ENCODE peak calls at places on chromosomes 6 and 20, in ten cellular contexts. One of them, this sample, is unnamed.

GRCh38 chr20:52655365-52655764 is 316.8 kb upstream of the TSHZ2 start:
- DNase-seq in GM20000: no peak
- DNase-seq in activated CD4-positive, alpha-beta T cell treated with anti-CD3 and anti-CD28 coated beads, Interleukin-2, amount 50 U/mL, for 1 hour: no peak
- DNase-seq in choroid plexus epithelial cell: no peak
- DNase-seq in CD8-positive, alpha-beta T cell: no peak
- DNase-seq in progenitor cell of endocrine pancreas: no peak
- DNase-seq in NCI-H1105: no peak
- DNase-seq in T-helper 2 cell: no peak
- DNase-seq in NCI-H1694: no peak
- DNase-seq in Peyer's patch: no peak
- DNase-seq in this sample: no peak

GRCh38 chr6:83430606-83431544 is at the start of gene ME1:
- DNase-seq in GM20000: peak; percentile 86
- DNase-seq in activated CD4-positive, alpha-beta T cell treated with anti-CD3 and anti-CD28 coated beads, Interleukin-2, amount 50 U/mL, for 1 hour: peak; percentile 1
- DNase-seq in choroid plexus epithelial cell: peak; percentile 77
- DNase-seq in CD8-positive, alpha-beta T cell: peak; percentile 9
- DNase-seq in progenitor cell of endocrine pancreas: peak; percentile 52
- DNase-seq in NCI-H1105: no peak
- DNase-seq in T-helper 2 cell: no peak
- DNase-seq in NCI-H1694: no peak
- DNase-seq in Peyer's patch: peak; percentile 86
- DNase-seq in this sample: peak; percentile 52

GRCh38 chr6:134739299-134740090 is 210.4 kb downstream of the ALDH8A1 start:
- DNase-seq in GM20000: no peak
- DNase-seq in activated CD4-positive, alpha-beta T cell treated with anti-CD3 and anti-CD28 coated beads, Interleukin-2, amount 50 U/mL, for 1 hour: no peak
- DNase-seq in choroid plexus epithelial cell: peak; percentile 65
- DNase-seq in CD8-positive, alpha-beta T cell: no peak
- DNase-seq in progenitor cell of endocrine pancreas: no peak
- DNase-seq in NCI-H1105: peak; percentile 81
- DNase-seq in T-helper 2 cell: no peak
- DNase-seq in NCI-H1694: no peak
- DNase-seq in Peyer's patch: no peak
- DNase-seq in this sample: no peak

GRCh38 chr6:33208089-33208967 is at the start of gene RING1:
- DNase-seq in GM20000: peak; percentile 97
- DNase-seq in activated CD4-positive, alpha-beta T cell treated with anti-CD3 and anti-CD28 coated beads, Interleukin-2, amount 50 U/mL, for 1 hour: peak; percentile 85
- DNase-seq in choroid plexus epithelial cell: peak; percentile 75
- DNase-seq in CD8-positive, alpha-beta T cell: peak; percentile 79
- DNase-seq in progenitor cell of endocrine pancreas: peak; percentile 67
- DNase-seq in NCI-H1105: peak; percentile 52
- DNase-seq in T-helper 2 cell: peak; percentile 79
- DNase-seq in NCI-H1694: peak; percentile 18
- DNase-seq in Peyer's patch: peak; percentile 95
- DNase-seq in this sample: no peak

GRCh38 chr20:46991850-46992639 is 97.4 kb downstream of the EYA2 start:
- DNase-seq in GM20000: no peak
- DNase-seq in activated CD4-positive, alpha-beta T cell treated with anti-CD3 and anti-CD28 coated beads, Interleukin-2, amount 50 U/mL, for 1 hour: no peak
- DNase-seq in choroid plexus epithelial cell: no peak
- DNase-seq in CD8-positive, alpha-beta T cell: no peak
- DNase-seq in progenitor cell of endocrine pancreas: no peak
- DNase-seq in NCI-H1105: no peak
- DNase-seq in T-helper 2 cell: no peak
- DNase-seq in NCI-H1694: no peak
- DNase-seq in Peyer's patch: no peak
- DNase-seq in this sample: no peak

GRCh38 chr20:32018269-32019155 is 8.3 kb downstream of the CCM2L start:
- DNase-seq in GM20000: peak; percentile 81
- DNase-seq in activated CD4-positive, alpha-beta T cell treated with anti-CD3 and anti-CD28 coated beads, Interleukin-2, amount 50 U/mL, for 1 hour: peak; percentile 44
- DNase-seq in choroid plexus epithelial cell: no peak
- DNase-seq in CD8-positive, alpha-beta T cell: peak; percentile 20
- DNase-seq in progenitor cell of endocrine pancreas: peak; percentile 96
- DNase-seq in NCI-H1105: peak; percentile 97
- DNase-seq in T-helper 2 cell: no peak
- DNase-seq in NCI-H1694: no peak
- DNase-seq in Peyer's patch: peak; percentile 78
- DNase-seq in this sample: no peak

GRCh38 chr20:62900692-62901584 is 25.4 kb downstream of the DIDO1 start:
- DNase-seq in GM20000: no peak
- DNase-seq in activated CD4-positive, alpha-beta T cell treated with anti-CD3 and anti-CD28 coated beads, Interleukin-2, amount 50 U/mL, for 1 hour: no peak
- DNase-seq in choroid plexus epithelial cell: no peak
- DNase-seq in CD8-positive, alpha-beta T cell: no peak
- DNase-seq in progenitor cell of endocrine pancreas: no peak
- DNase-seq in NCI-H1105: peak; percentile 50
- DNase-seq in T-helper 2 cell: no peak
- DNase-seq in NCI-H1694: no peak
- DNase-seq in Peyer's patch: no peak
- DNase-seq in this sample: no peak

GRCh38 chr20:22582960-22583772 is 1.2 kb downstream of the FOXA2 start:
- DNase-seq in GM20000: no peak
- DNase-seq in activated CD4-positive, alpha-beta T cell treated with anti-CD3 and anti-CD28 coated beads, Interleukin-2, amount 50 U/mL, for 1 hour: no peak
- DNase-seq in choroid plexus epithelial cell: no peak
- DNase-seq in CD8-positive, alpha-beta T cell: no peak
- DNase-seq in progenitor cell of endocrine pancreas: peak; percentile 29
- DNase-seq in NCI-H1105: peak; percentile 27
- DNase-seq in T-helper 2 cell: no peak
- DNase-seq in NCI-H1694: no peak
- DNase-seq in Peyer's patch: no peak
- DNase-seq in this sample: no peak

GRCh38 chr20:4656491-4656890 is 65.2 kb upstream of the PRND start:
- DNase-seq in GM20000: no peak
- DNase-seq in activated CD4-positive, alpha-beta T cell treated with anti-CD3 and anti-CD28 coated beads, Interleukin-2, amount 50 U/mL, for 1 hour: no peak
- DNase-seq in choroid plexus epithelial cell: no peak
- DNase-seq in CD8-positive, alpha-beta T cell: no peak
- DNase-seq in progenitor cell of endocrine pancreas: no peak
- DNase-seq in NCI-H1105: no peak
- DNase-seq in T-helper 2 cell: no peak
- DNase-seq in NCI-H1694: no peak
- DNase-seq in Peyer's patch: no peak
- DNase-seq in this sample: no peak

GRCh38 chr6:133348846-133349245 is 107.7 kb downstream of the EYA4 start:
- DNase-seq in GM20000: no peak
- DNase-seq in activated CD4-positive, alpha-beta T cell treated with anti-CD3 and anti-CD28 coated beads, Interleukin-2, amount 50 U/mL, for 1 hour: no peak
- DNase-seq in choroid plexus epithelial cell: no peak
- DNase-seq in CD8-positive, alpha-beta T cell: no peak
- DNase-seq in progenitor cell of endocrine pancreas: no peak
- DNase-seq in NCI-H1105: no peak
- DNase-seq in T-helper 2 cell: no peak
- DNase-seq in NCI-H1694: no peak
- DNase-seq in Peyer's patch: no peak
- DNase-seq in this sample: no peak

GRCh38 chr6:148414836-148415235 is 72.2 kb downstream of the SASH1 start:
- DNase-seq in GM20000: no peak
- DNase-seq in activated CD4-positive, alpha-beta T cell treated with anti-CD3 and anti-CD28 coated beads, Interleukin-2, amount 50 U/mL, for 1 hour: no peak
- DNase-seq in choroid plexus epithelial cell: peak; percentile 81
- DNase-seq in CD8-positive, alpha-beta T cell: no peak
- DNase-seq in progenitor cell of endocrine pancreas: no peak
- DNase-seq in NCI-H1105: no peak
- DNase-seq in T-helper 2 cell: no peak
- DNase-seq in NCI-H1694: no peak
- DNase-seq in Peyer's patch: no peak
- DNase-seq in this sample: no peak

GRCh38 chr6:1222426-1223311 is 89.2 kb upstream of the FOXQ1 start:
- DNase-seq in GM20000: no peak
- DNase-seq in activated CD4-positive, alpha-beta T cell treated with anti-CD3 and anti-CD28 coated beads, Interleukin-2, amount 50 U/mL, for 1 hour: no peak
- DNase-seq in choroid plexus epithelial cell: no peak
- DNase-seq in CD8-positive, alpha-beta T cell: no peak
- DNase-seq in progenitor cell of endocrine pancreas: no peak
- DNase-seq in NCI-H1105: no peak
- DNase-seq in T-helper 2 cell: no peak
- DNase-seq in NCI-H1694: no peak
- DNase-seq in Peyer's patch: no peak
- DNase-seq in this sample: no peak

GRCh38 chr6:34773906-34774305 is 16.6 kb downstream of the SNRPC start:
- DNase-seq in GM20000: no peak
- DNase-seq in activated CD4-positive, alpha-beta T cell treated with anti-CD3 and anti-CD28 coated beads, Interleukin-2, amount 50 U/mL, for 1 hour: no peak
- DNase-seq in choroid plexus epithelial cell: no peak
- DNase-seq in CD8-positive, alpha-beta T cell: no peak
- DNase-seq in progenitor cell of endocrine pancreas: no peak
- DNase-seq in NCI-H1105: no peak
- DNase-seq in T-helper 2 cell: no peak
- DNase-seq in NCI-H1694: no peak
- DNase-seq in Peyer's patch: no peak
- DNase-seq in this sample: no peak

GRCh38 chr6:71410681-71411080 is 122.1 kb downstream of the OGFRL1 start:
- DNase-seq in GM20000: no peak
- DNase-seq in activated CD4-positive, alpha-beta T cell treated with anti-CD3 and anti-CD28 coated beads, Interleukin-2, amount 50 U/mL, for 1 hour: no peak
- DNase-seq in choroid plexus epithelial cell: peak; percentile 83
- DNase-seq in CD8-positive, alpha-beta T cell: no peak
- DNase-seq in progenitor cell of endocrine pancreas: no peak
- DNase-seq in NCI-H1105: no peak
- DNase-seq in T-helper 2 cell: no peak
- DNase-seq in NCI-H1694: no peak
- DNase-seq in Peyer's patch: no peak
- DNase-seq in this sample: no peak

GRCh38 chr6:30942338-30943060 is 1.7 kb downstream of the MUCL3 start:
- DNase-seq in GM20000: no peak
- DNase-seq in activated CD4-positive, alpha-beta T cell treated with anti-CD3 and anti-CD28 coated beads, Interleukin-2, amount 50 U/mL, for 1 hour: no peak
- DNase-seq in choroid plexus epithelial cell: peak; percentile 92
- DNase-seq in CD8-positive, alpha-beta T cell: no peak
- DNase-seq in progenitor cell of endocrine pancreas: peak; percentile 65
- DNase-seq in NCI-H1105: no peak
- DNase-seq in T-helper 2 cell: no peak
- DNase-seq in NCI-H1694: no peak
- DNase-seq in Peyer's patch: peak; percentile 81
- DNase-seq in this sample: peak; percentile 79

GRCh38 chr6:141117869-141118268 is 1014.9 kb upstream of the GJE1 start:
- DNase-seq in GM20000: no peak
- DNase-seq in activated CD4-positive, alpha-beta T cell treated with anti-CD3 and anti-CD28 coated beads, Interleukin-2, amount 50 U/mL, for 1 hour: no peak
- DNase-seq in choroid plexus epithelial cell: peak; percentile 50
- DNase-seq in CD8-positive, alpha-beta T cell: no peak
- DNase-seq in progenitor cell of endocrine pancreas: no peak
- DNase-seq in NCI-H1105: no peak
- DNase-seq in T-helper 2 cell: no peak
- DNase-seq in NCI-H1694: no peak
- DNase-seq in Peyer's patch: no peak
- DNase-seq in this sample: no peak

GRCh38 chr6:50791900-50792508 is 26.7 kb upstream of the TFAP2B start:
- DNase-seq in GM20000: peak; percentile 44
- DNase-seq in activated CD4-positive, alpha-beta T cell treated with anti-CD3 and anti-CD28 coated beads, Interleukin-2, amount 50 U/mL, for 1 hour: no peak
- DNase-seq in choroid plexus epithelial cell: peak; percentile 44
- DNase-seq in CD8-positive, alpha-beta T cell: no peak
- DNase-seq in progenitor cell of endocrine pancreas: no peak
- DNase-seq in NCI-H1105: peak; percentile 41
- DNase-seq in T-helper 2 cell: no peak
- DNase-seq in NCI-H1694: peak; percentile 37
- DNase-seq in Peyer's patch: no peak
- DNase-seq in this sample: no peak

GRCh38 chr6:137160763-137161162 is 12.7 kb downstream of the IL22RA2 start:
- DNase-seq in GM20000: no peak
- DNase-seq in activated CD4-positive, alpha-beta T cell treated with anti-CD3 and anti-CD28 coated beads, Interleukin-2, amount 50 U/mL, for 1 hour: no peak
- DNase-seq in choroid plexus epithelial cell: peak; percentile 78
- DNase-seq in CD8-positive, alpha-beta T cell: no peak
- DNase-seq in progenitor cell of endocrine pancreas: no peak
- DNase-seq in NCI-H1105: no peak
- DNase-seq in T-helper 2 cell: no peak
- DNase-seq in NCI-H1694: no peak
- DNase-seq in Peyer's patch: no peak
- DNase-seq in this sample: no peak

GRCh38 chr6:84685983-84686584 is 78.3 kb downstream of the TBX18 start:
- DNase-seq in GM20000: no peak
- DNase-seq in activated CD4-positive, alpha-beta T cell treated with anti-CD3 and anti-CD28 coated beads, Interleukin-2, amount 50 U/mL, for 1 hour: no peak
- DNase-seq in choroid plexus epithelial cell: peak; percentile 25
- DNase-seq in CD8-positive, alpha-beta T cell: no peak
- DNase-seq in progenitor cell of endocrine pancreas: no peak
- DNase-seq in NCI-H1105: no peak
- DNase-seq in T-helper 2 cell: no peak
- DNase-seq in NCI-H1694: no peak
- DNase-seq in Peyer's patch: no peak
- DNase-seq in this sample: peak; percentile 27

GRCh38 chr6:36598326-36598725 is 4.2 kb downstream of the SRSF3 start:
- DNase-seq in GM20000: no peak
- DNase-seq in activated CD4-positive, alpha-beta T cell treated with anti-CD3 and anti-CD28 coated beads, Interleukin-2, amount 50 U/mL, for 1 hour: no peak
- DNase-seq in choroid plexus epithelial cell: no peak
- DNase-seq in CD8-positive, alpha-beta T cell: no peak
- DNase-seq in progenitor cell of endocrine pancreas: no peak
- DNase-seq in NCI-H1105: no peak
- DNase-seq in T-helper 2 cell: no peak
- DNase-seq in NCI-H1694: no peak
- DNase-seq in Peyer's patch: peak; percentile 47
- DNase-seq in this sample: no peak

GRCh38 chr6:115986026-115986425 is 74.7 kb downstream of the FRK start:
- DNase-seq in GM20000: no peak
- DNase-seq in activated CD4-positive, alpha-beta T cell treated with anti-CD3 and anti-CD28 coated beads, Interleukin-2, amount 50 U/mL, for 1 hour: no peak
- DNase-seq in choroid plexus epithelial cell: no peak
- DNase-seq in CD8-positive, alpha-beta T cell: no peak
- DNase-seq in progenitor cell of endocrine pancreas: no peak
- DNase-seq in NCI-H1105: no peak
- DNase-seq in T-helper 2 cell: no peak
- DNase-seq in NCI-H1694: no peak
- DNase-seq in Peyer's patch: no peak
- DNase-seq in this sample: no peak

GRCh38 chr6:146347690-146348089 is 195.9 kb upstream of the RAB32 start:
- DNase-seq in GM20000: no peak
- DNase-seq in activated CD4-positive, alpha-beta T cell treated with anti-CD3 and anti-CD28 coated beads, Interleukin-2, amount 50 U/mL, for 1 hour: no peak
- DNase-seq in choroid plexus epithelial cell: no peak
- DNase-seq in CD8-positive, alpha-beta T cell: no peak
- DNase-seq in progenitor cell of endocrine pancreas: no peak
- DNase-seq in NCI-H1105: no peak
- DNase-seq in T-helper 2 cell: no peak
- DNase-seq in NCI-H1694: no peak
- DNase-seq in Peyer's patch: no peak
- DNase-seq in this sample: no peak

GRCh38 chr6:157045831-157046454 is 268.8 kb downstream of the ARID1B start:
- DNase-seq in GM20000: no peak
- DNase-seq in activated CD4-positive, alpha-beta T cell treated with anti-CD3 and anti-CD28 coated beads, Interleukin-2, amount 50 U/mL, for 1 hour: no peak
- DNase-seq in choroid plexus epithelial cell: peak; percentile 78
- DNase-seq in CD8-positive, alpha-beta T cell: no peak
- DNase-seq in progenitor cell of endocrine pancreas: no peak
- DNase-seq in NCI-H1105: peak; percentile 68
- DNase-seq in T-helper 2 cell: no peak
- DNase-seq in NCI-H1694: no peak
- DNase-seq in Peyer's patch: no peak
- DNase-seq in this sample: peak; percentile 53

GRCh38 chr6:6547111-6547879 is 41.2 kb upstream of the LY86 start:
- DNase-seq in GM20000: peak; percentile 88
- DNase-seq in activated CD4-positive, alpha-beta T cell treated with anti-CD3 and anti-CD28 coated beads, Interleukin-2, amount 50 U/mL, for 1 hour: peak; percentile 82
- DNase-seq in choroid plexus epithelial cell: peak; percentile 89
- DNase-seq in CD8-positive, alpha-beta T cell: peak; percentile 74
- DNase-seq in progenitor cell of endocrine pancreas: peak; percentile 86
- DNase-seq in NCI-H1105: peak; percentile 84
- DNase-seq in T-helper 2 cell: peak; percentile 34
- DNase-seq in NCI-H1694: peak; percentile 88
- DNase-seq in Peyer's patch: peak; percentile 91
- DNase-seq in this sample: peak; percentile 32

GRCh38 chr6:83536034-83536646 is 23.8 kb downstream of the PRSS35 start:
- DNase-seq in GM20000: peak; percentile 37
- DNase-seq in activated CD4-positive, alpha-beta T cell treated with anti-CD3 and anti-CD28 coated beads, Interleukin-2, amount 50 U/mL, for 1 hour: peak; percentile 25
- DNase-seq in choroid plexus epithelial cell: peak; percentile 76
- DNase-seq in CD8-positive, alpha-beta T cell: peak; percentile 12
- DNase-seq in progenitor cell of endocrine pancreas: peak; percentile 19
- DNase-seq in NCI-H1105: no peak
- DNase-seq in T-helper 2 cell: no peak
- DNase-seq in NCI-H1694: peak; percentile 48
- DNase-seq in Peyer's patch: peak; percentile 81
- DNase-seq in this sample: peak; percentile 33

GRCh38 chr20:47453167-47453782 is 48.4 kb upstream of the NCOA3 start:
- DNase-seq in GM20000: peak; percentile 73
- DNase-seq in activated CD4-positive, alpha-beta T cell treated with anti-CD3 and anti-CD28 coated beads, Interleukin-2, amount 50 U/mL, for 1 hour: no peak
- DNase-seq in choroid plexus epithelial cell: peak; percentile 79
- DNase-seq in CD8-positive, alpha-beta T cell: no peak
- DNase-seq in progenitor cell of endocrine pancreas: no peak
- DNase-seq in NCI-H1105: no peak
- DNase-seq in T-helper 2 cell: no peak
- DNase-seq in NCI-H1694: no peak
- DNase-seq in Peyer's patch: peak; percentile 65
- DNase-seq in this sample: peak; percentile 63

GRCh38 chr20:49751397-49751735 is 37.7 kb upstream of the B4GALT5 start:
- DNase-seq in GM20000: no peak
- DNase-seq in activated CD4-positive, alpha-beta T cell treated with anti-CD3 and anti-CD28 coated beads, Interleukin-2, amount 50 U/mL, for 1 hour: no peak
- DNase-seq in choroid plexus epithelial cell: no peak
- DNase-seq in CD8-positive, alpha-beta T cell: no peak
- DNase-seq in progenitor cell of endocrine pancreas: no peak
- DNase-seq in NCI-H1105: no peak
- DNase-seq in T-helper 2 cell: no peak
- DNase-seq in NCI-H1694: no peak
- DNase-seq in Peyer's patch: no peak
- DNase-seq in this sample: no peak

GRCh38 chr6:26086214-26086613 is 1.0 kb upstream of the HFE start:
- DNase-seq in GM20000: no peak
- DNase-seq in activated CD4-positive, alpha-beta T cell treated with anti-CD3 and anti-CD28 coated beads, Interleukin-2, amount 50 U/mL, for 1 hour: peak; percentile 17
- DNase-seq in choroid plexus epithelial cell: no peak
- DNase-seq in CD8-positive, alpha-beta T cell: peak; percentile 24
- DNase-seq in progenitor cell of endocrine pancreas: no peak
- DNase-seq in NCI-H1105: no peak
- DNase-seq in T-helper 2 cell: no peak
- DNase-seq in NCI-H1694: no peak
- DNase-seq in Peyer's patch: no peak
- DNase-seq in this sample: no peak